ENCODE peak calls at places on chromosomes 2 and 18, in ten cellular contexts. L, J, I, Y, Q, V, A, D, W and S are unnamed samples.

GRCh38 chr18:8322486-8322885 is 286.8 kb upstream of the RAB12 start:
- DNase-seq in L (no peak), J (no peak), I (no peak), Y (no peak), Q (no peak), V (no peak), A (no peak), D (no peak), W (no peak), S (no peak)

GRCh38 chr2:58515827-58516574 is 274.9 kb upstream of the FANCL start:
- DNase-seq in L (no peak), J (no peak), I (no peak), Y (no peak), Q (no peak), V (no peak), A (no peak), D (no peak), W (no peak), S (no peak)

GRCh38 chr2:118119158-118119715 is 31.0 kb downstream of the INSIG2 start:
- DNase-seq in L (no peak), J (no peak), I (no peak), Y (no peak), Q (no peak), V (no peak), A (no peak), D (no peak), W (no peak), S (no peak)

GRCh38 chr2:128793414-128793813 is 474.7 kb upstream of the HS6ST1 start:
- DNase-seq in L (no peak), J (no peak), I (no peak), Y (no peak), Q (no peak), V (no peak), A (no peak), D (no peak), W (no peak), S (no peak)

GRCh38 chr2:158973511-158973956 is 5.1 kb downstream of the TANC1 start:
- DNase-seq in L (no peak), J (no peak), I (no peak), Y (no peak), Q (no peak), V (no peak), A (no peak), D (no peak), W (no peak), S (no peak)

GRCh38 chr2:46258937-46259781 is 38.0 kb upstream of the EPAS1 start:
- DNase-seq in L (no peak), J (no peak), I (no peak), Y (no peak), Q (no peak), V (no peak), A (no peak), D (peak), W (no peak), S (no peak)

GRCh38 chr2:132623096-132623839 is 46.7 kb downstream of the LYPD1 start:
- DNase-seq in L (no peak), J (no peak), I (no peak), Y (no peak), Q (peak), V (no peak), A (no peak), D (no peak), W (no peak), S (no peak)

GRCh38 chr18:36412778-36413177 is 115.3 kb downstream of the FHOD3 start:
- DNase-seq in L (no peak), J (no peak), I (no peak), Y (peak), Q (no peak), V (no peak), A (no peak), D (no peak), W (peak), S (no peak)